ENCODE peak calls at places on chromosomes 12 and 14, in five cellular contexts. A, N, W, J and V are unnamed samples.

GRCh38 chr12:32611986-32612385 is 67.1 kb upstream of the DNM1L start:
- DNase-seq in W (no peak), A (no peak), N (no peak), J (no peak), V (no peak)

GRCh38 chr14:104913413-104913812 is 11.3 kb upstream of the PLD4 start:
- DNase-seq in A (no peak), N (no peak), W (no peak), J (no peak), V (no peak)

GRCh38 chr14:99389171-99389826 is 91.4 kb downstream of the SETD3 start:
- DNase-seq in W (no peak), A (peak; percentile 11), J (peak; percentile 79), N (peak; percentile 70), V (no peak)

GRCh38 chr14:86166541-86166940 is 636.6 kb downstream of the FLRT2 start:
- DNase-seq in J (no peak), A (no peak), N (peak; percentile 7), W (no peak), V (no peak)

GRCh38 chr14:70955543-70956480 is 48.6 kb downstream of the PCNX1 start:
- DNase-seq in J (peak; percentile 25), A (peak; percentile 50), N (peak; percentile 38), W (no peak), V (no peak)

GRCh38 chr14:56138987-56139386 is 20.8 kb downstream of the PELI2 start:
- DNase-seq in N (no peak), W (no peak), J (no peak), A (no peak), V (no peak)

GRCh38 chr12:131793623-131794022 is 34.6 kb upstream of the MMP17 start:
- DNase-seq in A (no peak), J (no peak), N (no peak), W (no peak), V (no peak)

GRCh38 chr12:57881035-57881973 is 34.8 kb upstream of the CTDSP2 start:
- DNase-seq in W (no peak), N (no peak), J (no peak), A (no peak), V (no peak)

GRCh38 chr12:81077329-81077685 is 572 bp upstream of the ACSS3 start:
- DNase-seq in J (no peak), A (no peak), W (no peak), N (no peak), V (no peak)

GRCh38 chr12:50221228-50222008 is 54.2 kb upstream of the CERS5 start:
- DNase-seq in A (no peak), W (no peak), J (peak; percentile 71), N (peak; percentile 63), V (no peak)

GRCh38 chr14:68079941-68080697 is 260.5 kb downstream of the RAD51B start:
- DNase-seq in N (no peak), W (no peak), A (no peak), J (no peak), V (no peak)

GRCh38 chr12:130633771-130634170 is 82.3 kb downstream of the RIMBP2 start:
- DNase-seq in N (peak; percentile 87), J (peak; percentile 81), W (no peak), A (no peak), V (no peak)

GRCh38 chr14:58904771-58905170 is 267.0 kb downstream of the DACT1 start:
- DNase-seq in W (no peak), J (peak; percentile 30), A (no peak), N (no peak), V (no peak)

GRCh38 chr14:47040490-47040889 is 388.9 kb upstream of the RPL10L start:
- DNase-seq in J (no peak), A (no peak), W (no peak), N (peak; percentile 42), V (no peak)

GRCh38 chr12:92226036-92226661 is 80.5 kb upstream of the BTG1 start:
- DNase-seq in W (no peak), A (no peak), N (no peak), J (no peak), V (no peak)

GRCh38 chr12:125610971-125611370 is 545.7 kb downstream of the AACS start:
- DNase-seq in W (no peak), A (no peak), N (no peak), J (no peak), V (no peak)

GRCh38 chr14:58944226-58944769 is 244.2 kb upstream of the DAAM1 start:
- DNase-seq in N (no peak), J (no peak), A (no peak), W (no peak), V (no peak)

GRCh38 chr12:67826946-67827719 is 162.1 kb upstream of the IFNG-AS1 start:
- DNase-seq in W (no peak), J (no peak), N (no peak), A (no peak), V (no peak)

GRCh38 chr14:89855961-89856360 is 98.6 kb downstream of the EFCAB11 start:
- DNase-seq in N (no peak), W (no peak), J (no peak), A (no peak), V (no peak)

GRCh38 chr12:127245009-127245408 is 1022.0 kb upstream of the TMEM132C start:
- DNase-seq in N (no peak), J (no peak), A (no peak), W (no peak), V (no peak)

GRCh38 chr12:115337693-115338543 is 653.9 kb upstream of the TBX3 start:
- DNase-seq in A (no peak), J (no peak), W (no peak), N (no peak), V (no peak)

GRCh38 chr14:40269436-40269835 is 837.2 kb upstream of the FBXO33 start:
- DNase-seq in J (no peak), N (no peak), A (no peak), W (no peak), V (no peak)

GRCh38 chr12:74412607-74413230 is 124.9 kb upstream of the ATXN7L3B start:
- DNase-seq in N (no peak), J (no peak), W (no peak), A (no peak), V (no peak)

GRCh38 chr14:49485290-49485689 is 100.9 kb downstream of the RPS29 start:
- DNase-seq in A (no peak), W (no peak), J (no peak), N (no peak), V (no peak)

GRCh38 chr12:14913381-14913781 is 25.0 kb downstream of the ERP27 start:
- DNase-seq in J (no peak), N (no peak), W (no peak), A (no peak), V (no peak)

GRCh38 chr14:69131176-69131575 is 21.7 kb downstream of the DCAF5 start:
- DNase-seq in J (no peak), W (no peak), A (no peak), N (no peak), V (no peak)

GRCh38 chr12:6096527-6096926 is 27.9 kb downstream of the VWF start:
- DNase-seq in N (no peak), J (no peak), W (no peak), A (no peak), V (no peak)

GRCh38 chr12:103833095-103833777 is 7.8 kb downstream of the NT5DC3 start:
- DNase-seq in A (no peak), J (no peak), N (no peak), W (no peak), V (no peak)

GRCh38 chr14:53273671-53274072 is 120.5 kb upstream of the DDHD1 start:
- DNase-seq in J (no peak), W (no peak), A (no peak), N (no peak), V (no peak)

GRCh38 chr14:36162267-36162666 is 14.3 kb downstream of the PTCSC3 start:
- DNase-seq in A (no peak), N (no peak), J (no peak), W (no peak), V (no peak)

GRCh38 chr12:10211975-10212622 is 578 bp upstream of the GABARAPL1 start:
- DNase-seq in N (peak; percentile 89), J (peak; percentile 88), A (peak; percentile 81), W (peak; percentile 87), V (peak; percentile 96)

GRCh38 chr14:95374262-95374997 is 54.7 kb upstream of the CLMN start:
- DNase-seq in A (no peak), N (no peak), W (no peak), J (no peak), V (no peak)

GRCh38 chr14:38208825-38209562 is 1.3 kb downstream of the SSTR1 start:
- DNase-seq in A (no peak), W (peak; percentile 63), J (no peak), N (peak; percentile 36), V (no peak)
- TF ChIP-seq CTCF in A (no peak), W (peak; percentile 44), J (no peak), N (peak; percentile 31), V (no peak)

DNA sequence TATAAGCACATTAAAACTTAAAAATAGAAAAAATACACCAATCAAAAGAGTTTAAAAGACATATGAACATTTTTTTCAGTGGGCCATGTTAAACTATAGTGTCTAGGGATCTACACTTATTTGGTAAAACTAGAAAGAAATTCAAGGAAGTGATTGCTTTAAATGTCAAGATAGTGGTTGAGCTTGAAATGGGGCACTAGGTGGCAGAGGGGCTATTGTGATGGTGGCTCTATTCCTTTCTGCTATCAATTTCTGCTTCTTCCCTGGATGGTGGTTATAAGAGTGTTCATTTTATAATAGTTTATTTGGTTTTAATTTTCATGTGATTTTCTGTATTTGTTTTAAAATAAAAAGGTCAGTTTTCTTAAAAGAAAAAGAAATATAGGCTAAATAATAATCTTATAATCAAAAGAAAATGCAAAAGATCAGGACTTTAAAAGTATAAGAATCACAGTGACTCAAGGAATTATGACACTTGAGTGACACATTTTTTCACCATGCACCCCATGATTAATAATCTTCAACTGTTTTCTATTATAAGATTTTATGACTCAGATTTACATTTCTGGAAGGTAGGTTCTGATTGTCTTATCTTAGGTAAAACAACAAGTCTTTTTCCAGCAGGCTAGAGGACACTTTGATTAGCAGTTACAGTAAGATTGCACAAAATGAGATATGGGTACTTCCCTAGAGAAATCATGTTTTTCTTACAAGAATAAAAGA is 137.5 kb downstream of the FSCB start:
- DNase-seq in A (no peak), J (no peak), N (no peak), W (no peak), V (no peak)
- TF ChIP-seq CTCF in A (no peak), J (no peak), N (no peak), W (peak; percentile 19), V (no peak)

GRCh38 chr12:46514886-46515285 is 142.3 kb upstream of the SLC38A2 start:
- DNase-seq in N (no peak), A (no peak), J (no peak), W (no peak), V (no peak)
- TF ChIP-seq CTCF in N (no peak), A (no peak), J (no peak), W (no peak), V (no peak)

DNA sequence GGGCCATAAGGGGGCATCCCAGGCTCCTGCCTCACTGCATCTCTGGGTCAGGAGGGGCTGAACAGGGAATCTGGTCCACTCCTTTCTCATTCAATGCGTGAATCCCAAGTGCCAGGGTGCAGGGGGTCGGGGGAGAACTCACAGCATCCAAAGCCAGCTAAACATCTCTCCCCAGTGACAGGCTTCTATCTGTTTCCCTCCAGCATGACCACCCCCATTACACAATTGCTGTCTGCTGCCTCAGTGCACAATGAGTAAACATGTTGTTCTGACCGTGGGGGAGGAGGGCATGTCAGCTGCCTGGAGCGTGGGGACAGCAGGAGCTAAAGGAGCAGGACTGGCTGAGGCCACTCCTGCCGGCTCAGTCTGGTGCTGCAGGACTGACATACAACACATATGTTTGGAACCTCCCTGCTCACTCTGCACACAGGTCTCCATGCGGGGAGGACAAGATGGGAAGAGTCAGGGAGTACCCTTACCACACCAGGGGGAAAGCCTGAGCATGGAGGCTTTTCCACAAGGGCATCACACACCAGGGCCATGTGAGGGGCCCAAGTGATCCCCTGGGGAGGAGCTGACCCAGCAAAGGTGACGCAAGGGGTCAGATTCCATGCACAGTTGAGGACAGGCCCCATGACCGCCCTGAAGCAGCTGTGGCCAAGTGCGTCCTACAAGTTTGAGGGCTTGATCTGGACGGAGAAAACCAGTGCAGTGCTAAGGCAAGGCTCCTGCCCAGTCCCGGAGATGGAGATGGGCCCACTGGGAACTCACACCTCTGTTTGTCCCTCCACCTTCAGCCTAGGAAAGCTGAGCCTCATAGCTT is 1.4 kb downstream of the TNS2 start:
- DNase-seq in A (no peak), N (no peak), W (no peak), J (no peak), V (peak; percentile 92)
- TF ChIP-seq CTCF in A (no peak), N (no peak), W (no peak), J (no peak), V (peak; percentile 54)